ENCODE peak calls at places on chromosomes 3 and 15, in nine cellular contexts. One of them, this sample, is unnamed. For H3K4me1, the result is how much of the 10 kb centered on the place peaks cover.

GRCh38 chr3:127732303-127732702 is 59.6 kb downstream of the ABTB1 start:
- DNase-seq in endodermal cell: peak
- DNase-seq in IMR-90: no peak
- DNase-seq in CD4-positive, CD25-positive, alpha-beta regulatory T cell: no peak
- DNase-seq in ovary: no peak
- DNase-seq in OCI-LY7: no peak
- DNase-seq in aorta: no peak
- DNase-seq in A673: peak
- DNase-seq in mesendoderm: peak
- DNase-seq in this sample: no peak

GRCh38 chr15:35697549-35698299 is 151.8 kb upstream of the DPH6 start:
- DNase-seq in IMR-90: peak
- DNase-seq in aorta: no peak
- DNase-seq in mesendoderm: peak
- DNase-seq in ovary: peak
- DNase-seq in A673: peak
- DNase-seq in OCI-LY7: no peak
- DNase-seq in CD4-positive, CD25-positive, alpha-beta regulatory T cell: no peak
- DNase-seq in endodermal cell: peak
- DNase-seq in this sample: peak

GRCh38 chr15:75104804-75105557 is 81.6 kb downstream of the PPCDC start:
- DNase-seq in A673: no peak
- DNase-seq in mesendoderm: peak
- DNase-seq in aorta: no peak
- DNase-seq in OCI-LY7: peak
- DNase-seq in IMR-90: peak
- DNase-seq in CD4-positive, CD25-positive, alpha-beta regulatory T cell: no peak
- DNase-seq in endodermal cell: no peak
- DNase-seq in ovary: no peak
- DNase-seq in this sample: peak

GRCh38 chr3:184459355-184459754 is 79.5 kb downstream of the CHRD start:
- DNase-seq in CD4-positive, CD25-positive, alpha-beta regulatory T cell: no peak
- DNase-seq in mesendoderm: no peak
- DNase-seq in IMR-90: peak
- DNase-seq in ovary: no peak
- DNase-seq in aorta: no peak
- DNase-seq in A673: no peak
- DNase-seq in OCI-LY7: no peak
- DNase-seq in endodermal cell: peak
- DNase-seq in this sample: no peak

GRCh38 chr3:62926494-62926893 is 51.3 kb upstream of the CADPS start:
- DNase-seq in mesendoderm: peak
- DNase-seq in OCI-LY7: no peak
- DNase-seq in CD4-positive, CD25-positive, alpha-beta regulatory T cell: no peak
- DNase-seq in IMR-90: no peak
- DNase-seq in endodermal cell: peak
- DNase-seq in aorta: no peak
- DNase-seq in A673: no peak
- DNase-seq in ovary: no peak
- DNase-seq in this sample: no peak

GRCh38 chr3:186693843-186694242 is 23.3 kb upstream of the KNG1 start:
- DNase-seq in aorta: no peak
- DNase-seq in A673: no peak
- DNase-seq in ovary: no peak
- DNase-seq in IMR-90: no peak
- DNase-seq in mesendoderm: no peak
- DNase-seq in endodermal cell: no peak
- DNase-seq in CD4-positive, CD25-positive, alpha-beta regulatory T cell: no peak
- DNase-seq in OCI-LY7: no peak
- DNase-seq in this sample: no peak

GRCh38 chr15:97791824-97792792 is 168.4 kb upstream of the ARRDC4 start:
- DNase-seq in A673: peak
- DNase-seq in ovary: no peak
- DNase-seq in mesendoderm: peak
- DNase-seq in aorta: no peak
- DNase-seq in IMR-90: no peak
- DNase-seq in endodermal cell: peak
- DNase-seq in CD4-positive, CD25-positive, alpha-beta regulatory T cell: no peak
- DNase-seq in OCI-LY7: no peak
- DNase-seq in this sample: no peak

GRCh38 chr15:99566157-99566900 is 545 bp downstream of the MEF2A start:
- DNase-seq in OCI-LY7: peak
- DNase-seq in CD4-positive, CD25-positive, alpha-beta regulatory T cell: peak
- DNase-seq in mesendoderm: peak
- DNase-seq in A673: peak
- DNase-seq in aorta: peak
- DNase-seq in endodermal cell: peak
- DNase-seq in IMR-90: no peak
- DNase-seq in ovary: peak
- DNase-seq in this sample: peak

GRCh38 chr15:34275154-34275553 is 50.3 kb downstream of the EMC4 start:
- DNase-seq in aorta: no peak
- DNase-seq in A673: no peak
- DNase-seq in IMR-90: peak
- DNase-seq in OCI-LY7: no peak
- DNase-seq in endodermal cell: no peak
- DNase-seq in mesendoderm: no peak
- DNase-seq in ovary: no peak
- DNase-seq in CD4-positive, CD25-positive, alpha-beta regulatory T cell: no peak
- DNase-seq in this sample: no peak

GRCh38 chr3:17151598-17152373 is 267.0 kb downstream of the PLCL2 start:
- DNase-seq in mesendoderm: no peak
- DNase-seq in CD4-positive, CD25-positive, alpha-beta regulatory T cell: no peak
- DNase-seq in OCI-LY7: no peak
- DNase-seq in ovary: no peak
- DNase-seq in IMR-90: no peak
- DNase-seq in A673: no peak
- DNase-seq in aorta: no peak
- DNase-seq in endodermal cell: no peak
- DNase-seq in this sample: no peak

GRCh38 chr3:64255941-64256340 is 30.7 kb upstream of the PRICKLE2 start:
- DNase-seq in IMR-90: no peak
- DNase-seq in CD4-positive, CD25-positive, alpha-beta regulatory T cell: no peak
- DNase-seq in OCI-LY7: no peak
- DNase-seq in aorta: no peak
- DNase-seq in endodermal cell: no peak
- DNase-seq in ovary: no peak
- DNase-seq in A673: no peak
- DNase-seq in mesendoderm: no peak
- DNase-seq in this sample: no peak

GRCh38 chr3:64260391-64260790 is 35.1 kb upstream of the PRICKLE2 start:
- DNase-seq in CD4-positive, CD25-positive, alpha-beta regulatory T cell: no peak
- DNase-seq in ovary: no peak
- DNase-seq in endodermal cell: no peak
- DNase-seq in IMR-90: peak
- DNase-seq in aorta: no peak
- DNase-seq in OCI-LY7: no peak
- DNase-seq in mesendoderm: no peak
- DNase-seq in A673: no peak
- DNase-seq in this sample: no peak

GRCh38 chr3:64257096-64257755 is 32.0 kb upstream of the PRICKLE2 start:
- DNase-seq in endodermal cell: no peak
- DNase-seq in aorta: peak
- DNase-seq in A673: no peak
- DNase-seq in ovary: no peak
- DNase-seq in OCI-LY7: no peak
- DNase-seq in CD4-positive, CD25-positive, alpha-beta regulatory T cell: no peak
- DNase-seq in IMR-90: no peak
- DNase-seq in mesendoderm: no peak
- DNase-seq in this sample: no peak

GRCh38 chr3:64262574-64263114 is 37.4 kb upstream of the PRICKLE2 start:
- DNase-seq in endodermal cell: no peak
- DNase-seq in ovary: no peak
- DNase-seq in A673: no peak
- DNase-seq in mesendoderm: no peak
- DNase-seq in IMR-90: no peak
- DNase-seq in CD4-positive, CD25-positive, alpha-beta regulatory T cell: no peak
- DNase-seq in aorta: no peak
- DNase-seq in OCI-LY7: no peak
- DNase-seq in this sample: no peak

GRCh38 chr3:64259646-64260045 is 34.4 kb upstream of the PRICKLE2 start:
- DNase-seq in OCI-LY7: no peak
- DNase-seq in ovary: no peak
- DNase-seq in aorta: no peak
- DNase-seq in mesendoderm: no peak
- DNase-seq in A673: no peak
- DNase-seq in IMR-90: no peak
- DNase-seq in endodermal cell: no peak
- DNase-seq in CD4-positive, CD25-positive, alpha-beta regulatory T cell: no peak
- DNase-seq in this sample: no peak
- H3K4me1 ChIP-seq in OCI-LY7: under half
- H3K4me1 ChIP-seq in ovary: under half
- H3K4me1 ChIP-seq in aorta: under half
- H3K4me1 ChIP-seq in mesendoderm: under half
- H3K4me1 ChIP-seq in A673: under half
- H3K4me1 ChIP-seq in IMR-90: under half
- H3K4me1 ChIP-seq in endodermal cell: under half
- H3K4me1 ChIP-seq in CD4-positive, CD25-positive, alpha-beta regulatory T cell: under half
- H3K4me1 ChIP-seq in this sample: under half

GRCh38 chr3:172288625-172289024 is 159.6 kb downstream of the GHSR start:
- DNase-seq in A673: no peak
- DNase-seq in mesendoderm: no peak
- DNase-seq in aorta: no peak
- DNase-seq in endodermal cell: no peak
- DNase-seq in CD4-positive, CD25-positive, alpha-beta regulatory T cell: no peak
- DNase-seq in IMR-90: no peak
- DNase-seq in OCI-LY7: no peak
- DNase-seq in ovary: no peak
- DNase-seq in this sample: no peak

GRCh38 chr3:172289583-172289982 is 158.7 kb downstream of the GHSR start:
- DNase-seq in IMR-90: no peak
- DNase-seq in CD4-positive, CD25-positive, alpha-beta regulatory T cell: no peak
- DNase-seq in ovary: no peak
- DNase-seq in aorta: no peak
- DNase-seq in OCI-LY7: no peak
- DNase-seq in endodermal cell: peak
- DNase-seq in A673: no peak
- DNase-seq in mesendoderm: peak
- DNase-seq in this sample: no peak

GRCh38 chr3:172285844-172286243 is 162.4 kb downstream of the GHSR start:
- DNase-seq in CD4-positive, CD25-positive, alpha-beta regulatory T cell: no peak
- DNase-seq in ovary: no peak
- DNase-seq in aorta: no peak
- DNase-seq in endodermal cell: no peak
- DNase-seq in A673: no peak
- DNase-seq in IMR-90: peak
- DNase-seq in OCI-LY7: no peak
- DNase-seq in mesendoderm: no peak
- DNase-seq in this sample: no peak

GRCh38 chr3:172286554-172287148 is 161.6 kb downstream of the GHSR start:
- DNase-seq in CD4-positive, CD25-positive, alpha-beta regulatory T cell: no peak
- DNase-seq in mesendoderm: no peak
- DNase-seq in A673: no peak
- DNase-seq in IMR-90: no peak
- DNase-seq in ovary: no peak
- DNase-seq in aorta: no peak
- DNase-seq in endodermal cell: no peak
- DNase-seq in OCI-LY7: no peak
- DNase-seq in this sample: no peak

DNA sequence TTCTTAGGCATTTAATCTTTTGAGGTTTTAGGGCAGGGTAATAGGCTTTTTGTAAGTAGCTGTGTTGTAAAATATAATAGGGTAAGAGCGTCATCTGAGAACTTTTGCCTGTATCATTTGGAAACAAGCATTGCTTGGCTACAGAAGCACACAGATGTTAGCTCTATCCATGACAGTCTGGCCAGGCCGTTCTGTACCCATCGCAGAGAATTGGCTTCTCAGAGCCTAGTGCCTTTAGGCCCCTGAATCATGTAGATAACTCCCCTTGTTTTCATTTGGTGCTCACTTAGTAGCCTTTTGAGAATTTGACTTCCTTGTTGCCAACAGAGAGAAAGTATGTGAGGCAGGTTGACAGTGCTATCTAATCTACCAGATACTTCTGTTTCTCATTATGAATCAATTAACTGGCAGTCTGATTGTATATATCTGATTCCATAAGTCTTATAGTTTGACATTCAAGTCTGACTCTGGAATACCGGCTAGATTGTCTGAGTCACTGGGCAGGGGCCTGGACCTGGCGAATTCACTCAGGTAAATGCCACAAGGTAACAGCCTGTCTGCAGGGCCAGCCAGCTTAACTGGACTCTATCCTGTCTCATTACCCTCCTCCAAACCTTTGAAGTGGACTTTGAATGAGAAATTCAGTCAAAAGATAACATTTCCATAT is 160.3 kb downstream of the GHSR start:
- DNase-seq in OCI-LY7: no peak
- DNase-seq in ovary: no peak
- DNase-seq in endodermal cell: no peak
- DNase-seq in IMR-90: no peak
- DNase-seq in A673: no peak
- DNase-seq in mesendoderm: no peak
- DNase-seq in CD4-positive, CD25-positive, alpha-beta regulatory T cell: no peak
- DNase-seq in aorta: no peak
- DNase-seq in this sample: no peak
- H3K27ac ChIP-seq in OCI-LY7: no peak
- H3K27ac ChIP-seq in ovary: no peak
- H3K27ac ChIP-seq in endodermal cell: no peak
- H3K27ac ChIP-seq in IMR-90: no peak
- H3K27ac ChIP-seq in A673: no peak
- H3K27ac ChIP-seq in mesendoderm: no peak
- H3K27ac ChIP-seq in CD4-positive, CD25-positive, alpha-beta regulatory T cell: no peak
- H3K27ac ChIP-seq in aorta: no peak
- H3K27ac ChIP-seq in this sample: no peak

DNA sequence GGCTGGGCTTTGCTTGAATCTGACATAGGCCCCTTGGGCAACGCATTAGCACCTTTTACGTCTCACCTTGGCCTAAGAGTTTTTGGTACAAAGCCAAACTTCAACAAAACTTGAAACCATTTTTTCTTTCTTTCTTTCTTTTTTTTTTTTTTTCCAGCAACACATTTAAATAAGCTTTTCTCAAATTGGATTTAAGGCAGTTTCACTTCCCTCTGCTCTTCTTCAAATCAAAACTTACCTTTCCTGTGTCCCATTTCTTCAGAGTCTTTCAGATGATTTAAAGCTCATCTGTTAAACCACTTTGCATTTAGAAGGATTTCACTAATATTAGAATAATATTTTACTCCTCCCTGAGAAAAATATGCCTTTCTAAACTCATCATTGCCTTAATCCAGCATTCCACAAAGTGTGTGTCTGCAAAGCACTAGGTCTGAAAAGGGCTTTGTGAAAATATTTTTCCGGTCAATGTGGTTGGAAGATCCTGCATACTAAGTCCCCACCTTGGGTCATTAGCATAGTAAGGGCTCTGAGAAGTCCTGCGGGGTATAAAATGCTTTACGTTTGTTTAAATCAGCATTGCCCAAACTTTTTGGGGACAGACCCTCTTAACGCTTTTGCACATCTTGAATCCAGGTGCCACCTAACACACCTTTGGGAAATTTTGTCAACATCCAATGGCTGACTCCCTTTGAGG is 217.0 kb downstream of the TLE3 start:
- DNase-seq in IMR-90: no peak
- DNase-seq in CD4-positive, CD25-positive, alpha-beta regulatory T cell: no peak
- DNase-seq in OCI-LY7: peak
- DNase-seq in ovary: no peak
- DNase-seq in endodermal cell: no peak
- DNase-seq in mesendoderm: no peak
- DNase-seq in aorta: no peak
- DNase-seq in A673: no peak
- DNase-seq in this sample: no peak
- H3K4me3 ChIP-seq in IMR-90: no peak
- H3K4me3 ChIP-seq in CD4-positive, CD25-positive, alpha-beta regulatory T cell: no peak
- H3K4me3 ChIP-seq in OCI-LY7: peak
- H3K4me3 ChIP-seq in ovary: no peak
- H3K4me3 ChIP-seq in endodermal cell: no peak
- H3K4me3 ChIP-seq in mesendoderm: no peak
- H3K4me3 ChIP-seq in aorta: no peak
- H3K4me3 ChIP-seq in A673: no peak
- H3K4me3 ChIP-seq in this sample: no peak

GRCh38 chr15:68592054-68592453 is 13.3 kb downstream of the CORO2B start:
- DNase-seq in aorta: peak
- DNase-seq in IMR-90: peak
- DNase-seq in CD4-positive, CD25-positive, alpha-beta regulatory T cell: no peak
- DNase-seq in endodermal cell: no peak
- DNase-seq in ovary: no peak
- DNase-seq in mesendoderm: no peak
- DNase-seq in A673: no peak
- DNase-seq in OCI-LY7: no peak
- DNase-seq in this sample: no peak
- H3K4me1 ChIP-seq in aorta: under half
- H3K4me1 ChIP-seq in IMR-90: under half
- H3K4me1 ChIP-seq in CD4-positive, CD25-positive, alpha-beta regulatory T cell: under half
- H3K4me1 ChIP-seq in endodermal cell: under half
- H3K4me1 ChIP-seq in ovary: under half
- H3K4me1 ChIP-seq in mesendoderm: under half
- H3K4me1 ChIP-seq in A673: under half
- H3K4me1 ChIP-seq in OCI-LY7: under half
- H3K4me1 ChIP-seq in this sample: under half

This sample was measured in SJCRH30.